ENCODE peak calls at places on chromosomes 12 and 14, in four cellular contexts. D is HepG2, K is K562, Y is GM12878. A is an unnamed sample.

GRCh38 chr12:60070541-60070940 is 474.7 kb downstream of the SLC16A7 start:
- DNase-seq in D (no peak), K (no peak), Y (no peak), A (no peak)

GRCh38 chr14:100398044-100398443 is 74.9 kb downstream of the SLC25A47 start:
- DNase-seq in D (peak), K (no peak), Y (no peak), A (no peak)

GRCh38 chr12:47769234-47770085 is 3.6 kb upstream of the SLC48A1 start:
- DNase-seq in D (peak), K (no peak), Y (no peak), A (no peak)

GRCh38 chr14:93086441-93087055 is 29.2 kb downstream of the ITPK1 start:
- DNase-seq in D (no peak), K (no peak), Y (peak), A (no peak)

GRCh38 chr12:113370923-113371682 is 12.7 kb downstream of the PLBD2 start:
- DNase-seq in D (no peak), K (no peak), Y (no peak), A (no peak)

GRCh38 chr14:44778562-44778961 is 183.2 kb downstream of the KLHL28 start:
- DNase-seq in D (no peak), K (no peak), Y (no peak), A (no peak)

GRCh38 chr12:21509768-21510167 is 8.2 kb downstream of the GOLT1B start:
- DNase-seq in D (no peak), K (no peak), Y (peak), A (no peak)

GRCh38 chr14:50920482-50921225 is 23.6 kb downstream of the PYGL start:
- DNase-seq in D (peak), K (no peak), Y (no peak), A (no peak)

GRCh38 chr14:63725786-63726185 is 2.1 kb downstream of the SGPP1 start:
- DNase-seq in D (no peak), K (no peak), Y (no peak), A (no peak)

GRCh38 chr12:9707356-9707755 is 25.5 kb downstream of the CLECL1 start:
- DNase-seq in D (no peak), K (no peak), Y (no peak), A (no peak)

GRCh38 chr12:16788888-16789790 is 183.2 kb upstream of the LMO3 start:
- DNase-seq in D (no peak), K (no peak), Y (peak), A (no peak)

GRCh38 chr14:25381498-25381897 is 331.6 kb upstream of the STXBP6 start:
- DNase-seq in D (peak), K (peak), Y (no peak), A (peak)

GRCh38 chr12:55720894-55721444 is 776 bp downstream of the RDH5 start:
- DNase-seq in D (peak), K (peak), Y (no peak), A (peak)

GRCh38 chr14:90398315-90398811 is 1.5 kb downstream of the CALM1 start:
- DNase-seq in D (no peak), K (peak), Y (no peak), A (peak)

GRCh38 chr12:126247936-126248335 is 1182.7 kb downstream of the AACS start:
- DNase-seq in D (no peak), K (no peak), Y (no peak), A (no peak)

GRCh38 chr14:22630486-22630885 is 13.7 kb downstream of the OR6J1 start:
- DNase-seq in D (no peak), K (no peak), Y (no peak), A (no peak)

GRCh38 chr14:21026988-21027315 is 2.1 kb upstream of the NDRG2 start:
- DNase-seq in D (no peak), K (peak), Y (no peak), A (no peak)

GRCh38 chr14:83863042-83863441 is 1666.9 kb upstream of the FLRT2 start:
- DNase-seq in D (no peak), K (no peak), Y (no peak), A (no peak)

GRCh38 chr12:116186482-116187157 is 90.9 kb downstream of the MED13L start:
- DNase-seq in D (peak), K (no peak), Y (no peak), A (no peak)

GRCh38 chr12:24875014-24875413 is 73.9 kb downstream of the BCAT1 start:
- DNase-seq in D (no peak), K (no peak), Y (no peak), A (no peak)

GRCh38 chr14:103281496-103282231 is 52.4 kb upstream of the EIF5 start:
- DNase-seq in D (peak), K (peak), Y (no peak), A (peak)

GRCh38 chr12:7102582-7102981 is 6.4 kb downstream of the C1RL start:
- DNase-seq in D (no peak), K (no peak), Y (no peak), A (no peak)

GRCh38 chr12:100672075-100672592 is 98.7 kb downstream of the GAS2L3 start:
- DNase-seq in D (peak), K (peak), Y (no peak), A (peak)

GRCh38 chr14:58749066-58749669 is 111.4 kb downstream of the DACT1 start:
- DNase-seq in D (peak), K (peak), Y (peak), A (peak)

GRCh38 chr12:75208851-75209781 is 523 bp downstream of the KCNC2 start:
- DNase-seq in D (no peak), K (peak), Y (no peak), A (no peak)

GRCh38 chr12:19434538-19434937 is 4.8 kb upstream of the AEBP2 start:
- DNase-seq in D (no peak), K (no peak), Y (no peak), A (no peak)

GRCh38 chr12:19431407-19432308 is 7.6 kb upstream of the AEBP2 start:
- DNase-seq in D (no peak), K (no peak), Y (peak), A (peak)

GRCh38 chr12:19428261-19428660 is 11.0 kb upstream of the AEBP2 start:
- DNase-seq in D (no peak), K (no peak), Y (no peak), A (no peak)

GRCh38 chr12:19432309-19433170 is 6.8 kb upstream of the AEBP2 start:
- DNase-seq in D (no peak), K (no peak), Y (no peak), A (no peak)

GRCh38 chr12:19430988-19431387 is 8.3 kb upstream of the AEBP2 start:
- DNase-seq in D (no peak), K (no peak), Y (no peak), A (no peak)
- H3K27ac ChIP-seq in D (no peak), K (no peak), Y (no peak), A (no peak)

DNA sequence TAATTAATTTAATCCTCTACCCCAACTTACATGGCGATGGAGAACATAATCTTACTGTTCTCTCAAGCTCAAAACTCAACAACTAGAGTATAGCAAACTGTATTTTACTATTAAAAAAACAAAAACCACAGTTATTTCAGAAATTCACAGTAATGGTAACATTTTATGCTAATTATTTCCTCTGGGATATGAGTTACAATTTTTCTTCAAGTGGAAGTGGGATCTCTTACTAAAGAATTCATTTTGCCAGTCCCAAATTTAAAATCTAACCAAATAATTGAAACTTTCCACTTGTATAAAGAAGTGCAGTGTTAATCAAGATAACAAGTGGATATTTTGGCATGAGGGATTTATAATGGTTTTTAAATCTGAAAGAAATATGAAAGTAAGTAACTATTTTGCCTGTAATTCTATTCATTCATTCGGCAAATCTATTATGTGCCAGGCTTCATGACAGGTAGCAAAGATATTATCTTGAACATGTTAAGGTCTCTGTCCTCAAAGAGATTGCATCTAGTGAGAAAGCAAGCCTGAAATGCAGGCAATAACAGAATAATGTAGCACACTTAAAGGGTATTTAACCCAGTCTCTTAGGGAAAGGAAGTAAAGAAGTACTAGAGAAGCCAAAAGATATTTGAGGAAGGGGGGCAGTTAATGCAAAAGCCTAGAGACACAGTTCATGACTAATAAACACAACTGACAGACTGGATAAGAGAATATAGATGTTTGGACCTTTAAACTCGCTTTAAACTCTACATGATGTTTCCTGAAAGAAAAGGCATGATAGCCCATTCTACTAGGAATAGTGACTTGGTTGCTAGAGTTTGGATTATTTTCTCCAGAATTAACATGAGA is 44.0 kb downstream of the TAOK3 start:
- DNase-seq in D (no peak), K (no peak), Y (no peak), A (no peak)
- TF ChIP-seq POLR2AphosphoS2 in D (no peak), K (no peak), Y (no peak), A (no peak)

GRCh38 chr12:108547633-108548172 is 13.3 kb downstream of the SART3 start:
- DNase-seq in D (no peak), K (no peak), Y (no peak), A (no peak)
- H3K27ac ChIP-seq in D (no peak), K (no peak), Y (peak), A (no peak)

DNA sequence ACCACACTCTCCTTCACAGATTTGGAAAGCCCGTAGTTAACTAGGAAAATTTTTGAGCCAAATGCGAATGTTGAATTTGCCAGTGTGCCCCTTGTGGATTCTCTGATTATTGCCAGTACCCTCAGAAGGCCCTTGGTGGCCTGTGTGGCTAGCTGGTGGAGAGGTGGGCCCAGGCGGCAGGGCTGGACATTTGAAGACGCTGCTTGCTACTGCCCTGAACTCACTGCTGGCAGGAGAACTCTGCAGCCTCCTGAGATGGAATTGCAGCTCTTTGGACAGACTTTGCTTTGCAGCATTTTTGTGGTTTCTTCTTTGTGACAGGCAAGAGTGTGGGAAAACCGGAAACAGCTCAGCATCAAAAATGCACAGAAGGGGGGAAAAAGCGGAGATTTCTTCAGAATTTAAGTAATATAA is 97.6 kb downstream of the TGFB3 start:
- DNase-seq in D (no peak), K (no peak), Y (no peak), A (no peak)
- TF ChIP-seq POLR2AphosphoS2 in D (no peak), K (no peak), Y (no peak), A (no peak)

DNA sequence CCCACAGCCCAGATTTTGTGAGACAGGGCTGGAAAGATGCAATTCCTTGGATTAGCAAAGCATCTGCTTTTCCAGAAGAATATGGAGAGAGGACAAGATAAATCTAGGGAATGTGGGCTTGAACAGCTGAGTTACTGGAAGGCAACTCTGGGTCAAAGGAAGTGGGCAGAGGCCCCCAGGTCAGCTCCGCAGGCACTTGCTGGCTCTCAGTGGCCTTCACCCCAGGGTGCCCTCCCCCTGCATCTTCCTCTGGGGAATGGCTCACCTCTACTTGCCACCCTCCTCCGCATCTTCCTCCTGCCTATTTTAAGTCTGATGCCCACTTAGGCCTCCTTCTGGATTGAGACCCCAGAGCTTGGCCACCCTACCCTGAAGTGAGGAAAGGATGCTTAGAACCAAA is 10.5 kb upstream of the PNMA1 start:
- DNase-seq in D (no peak), K (no peak), Y (no peak), A (no peak)
- H3K27ac ChIP-seq in D (no peak), K (peak), Y (no peak), A (peak)

DNA sequence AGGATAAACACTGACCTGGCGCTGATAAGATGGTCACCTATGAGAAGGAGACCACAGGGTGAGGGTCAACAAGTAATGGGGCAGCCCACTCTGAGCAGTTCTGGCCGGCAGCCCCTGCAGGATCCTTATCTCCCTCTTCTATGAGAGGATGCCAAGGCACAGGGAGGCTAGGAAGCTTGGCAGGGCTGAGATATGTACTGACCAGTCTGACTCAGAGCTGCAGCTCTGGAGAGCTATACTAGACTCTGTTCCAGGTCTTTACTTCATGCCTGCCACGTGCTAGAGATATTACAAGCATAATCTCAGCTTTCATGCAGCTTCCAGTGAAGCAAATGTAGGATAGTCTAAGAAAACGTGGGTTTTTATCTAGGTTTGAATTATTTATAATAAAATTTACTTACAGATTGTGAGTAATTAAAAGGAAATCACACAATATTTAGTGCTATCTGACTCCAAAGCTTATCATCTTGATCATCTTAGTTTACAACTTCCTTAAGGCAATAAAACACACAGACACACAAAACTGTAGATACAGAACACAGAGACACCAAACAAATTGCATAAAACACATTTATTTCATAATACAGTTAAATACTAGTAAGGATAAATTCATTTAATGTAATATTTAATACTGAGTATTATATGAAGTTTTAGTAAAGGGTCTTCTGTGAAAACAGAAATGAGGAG is 32.3 kb downstream of the GIT2 start:
- DNase-seq in D (no peak), K (no peak), Y (no peak), A (no peak)
- TF ChIP-seq POLR2AphosphoS2 in D (no peak), K (no peak), Y (no peak), A (no peak)

DNA sequence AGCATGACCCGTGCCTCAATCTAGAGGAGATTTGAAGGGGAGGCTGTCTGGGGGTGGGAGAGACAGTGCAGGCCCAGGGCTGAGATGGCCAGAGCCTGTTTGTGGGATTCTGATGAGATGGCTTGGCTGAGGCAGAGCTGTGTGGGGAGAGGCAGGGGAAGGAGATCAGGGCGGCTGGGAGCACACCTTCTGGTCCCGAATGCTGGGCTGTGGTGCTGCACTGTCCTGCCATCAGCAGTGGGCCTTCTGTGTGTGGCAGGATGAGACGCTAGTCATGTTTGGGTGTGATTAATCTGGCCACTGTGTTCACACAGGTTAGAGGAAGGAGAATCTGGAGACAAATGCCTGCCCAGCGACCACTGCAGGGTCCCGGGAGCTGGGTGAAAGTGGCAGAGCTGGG is 300.9 kb downstream of the CACNA1C start:
- DNase-seq in D (no peak), K (no peak), Y (no peak), A (no peak)
- H3K27ac ChIP-seq in D (no peak), K (no peak), Y (no peak), A (no peak)

GRCh38 chr12:132623072-132623869 is 4.7 kb downstream of the P2RX2 start:
- DNase-seq in D (no peak), K (no peak), Y (no peak), A (no peak)

GRCh38 chr12:132624186-132624855 is 5.7 kb downstream of the P2RX2 start:
- DNase-seq in D (no peak), K (no peak), Y (no peak), A (no peak)

GRCh38 chr12:132620893-132621656 is 2.5 kb downstream of the P2RX2 start:
- DNase-seq in D (no peak), K (no peak), Y (no peak), A (no peak)

GRCh38 chr12:132621657-132622435 is 3.3 kb downstream of the P2RX2 start:
- DNase-seq in D (no peak), K (no peak), Y (no peak), A (no peak)

DNA sequence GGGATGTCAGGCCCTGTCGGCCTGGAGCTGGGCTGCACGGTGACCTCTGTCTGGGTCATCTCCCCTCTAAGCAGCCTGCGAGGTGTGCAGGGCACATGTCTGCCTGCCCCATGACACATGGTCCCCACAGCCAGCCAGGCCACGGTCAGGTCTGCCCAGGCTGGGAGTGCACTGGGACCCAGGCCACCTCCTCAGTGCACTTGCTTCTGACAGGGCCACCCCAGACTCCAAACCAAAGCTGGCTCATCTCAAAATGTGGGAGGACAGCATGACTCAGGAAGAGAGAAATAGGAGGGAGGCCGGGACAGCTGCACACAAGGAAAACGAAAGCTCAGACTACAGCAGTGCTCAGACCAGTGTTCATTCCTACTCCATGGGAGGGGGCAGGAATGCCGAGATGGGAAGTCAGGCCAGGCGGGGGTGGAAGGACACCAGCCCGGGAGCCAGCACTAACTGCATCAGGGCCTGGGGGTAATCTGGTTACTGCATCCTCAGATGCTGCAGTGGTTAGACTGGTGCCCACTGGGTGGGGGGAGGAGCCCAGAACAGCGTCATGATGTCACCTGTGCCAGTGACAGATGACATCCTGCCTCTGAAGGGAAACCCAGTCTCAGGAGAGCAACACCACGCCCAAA is 4.0 kb downstream of the P2RX2 start:
- DNase-seq in D (no peak), K (peak), Y (no peak), A (no peak)
- TF ChIP-seq POLR2AphosphoS2 in D (no peak), K (peak), Y (no peak), A (no peak)

GRCh38 chr12:19412844-19413243 is 26.4 kb upstream of the AEBP2 start:
- DNase-seq in D (no peak), K (no peak), Y (no peak), A (no peak)
- H3K27ac ChIP-seq in D (no peak), K (no peak), Y (no peak), A (no peak)

DNA sequence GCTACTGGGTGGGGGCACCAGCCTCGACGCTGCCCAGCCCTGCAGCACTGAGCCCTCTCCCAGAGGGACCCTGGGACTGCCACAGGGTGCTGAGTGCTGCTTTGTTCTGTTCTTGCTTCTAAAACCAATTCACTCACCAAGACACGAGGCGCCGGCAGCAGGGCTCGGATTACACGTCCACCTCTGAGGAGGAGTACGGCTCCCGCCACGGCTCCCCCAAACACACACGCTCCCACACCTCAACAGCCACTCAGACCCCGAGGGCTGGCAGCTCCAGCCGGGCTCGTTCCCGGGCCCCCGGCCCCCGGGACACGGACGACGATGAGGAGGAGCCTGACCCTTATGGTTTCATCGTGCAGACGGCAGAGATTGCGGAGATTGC is 24.3 kb downstream of the CEP170B start:
- DNase-seq in D (no peak), K (no peak), Y (no peak), A (no peak)
- TF ChIP-seq POLR2AphosphoS2 in D (no peak), K (no peak), Y (no peak), A (no peak)

A was measured in A549.